ENCODE peak calls at places on chromosomes 11 and 22, in six cellular contexts. G is heart right ventricle, H is thoracic aorta, M is left ventricle myocardium inferior, S is epithelial cell of esophagus, N is mesenchymal stem cell. D is an unnamed sample.

GRCh38 chr11:33634291-33634834 is 66.3 kb downstream of the C11orf91 start:
- DNase-seq in G (no peak), M (no peak), H (no peak), N (peak), S (peak), D (no peak)

GRCh38 chr22:28172948-28173360 is 253.9 kb upstream of the PITPNB start:
- DNase-seq in N (no peak), H (no peak), M (no peak), S (peak), G (no peak), D (no peak)

GRCh38 chr11:105109855-105110750 is 29.5 kb downstream of the CARD18 start:
- DNase-seq in M (no peak), G (no peak), N (peak), H (no peak), S (peak), D (no peak)

GRCh38 chr11:72741849-72742521 is 10.2 kb downstream of the ARAP1 start:
- DNase-seq in S (peak), N (peak), M (no peak), H (no peak), G (no peak), D (peak)

GRCh38 chr11:118625036-118625690 is 17.7 kb downstream of the PHLDB1 start:
- DNase-seq in S (no peak), H (no peak), G (no peak), M (no peak), N (no peak), D (no peak)

GRCh38 chr11:22539851-22540376 is 85.7 kb downstream of the FANCF start:
- DNase-seq in N (peak), M (no peak), G (no peak), H (no peak), S (peak), D (peak)

GRCh38 chr11:97979741-97980140 is 1041.0 kb upstream of the CNTN5 start:
- DNase-seq in G (no peak), M (no peak), S (no peak), N (no peak), H (no peak), D (no peak)

GRCh38 chr11:1341928-1342524 is 32.6 kb upstream of the TOLLIP start:
- DNase-seq in G (no peak), S (no peak), H (no peak), N (peak), M (no peak), D (peak)

GRCh38 chr11:76206077-76206326 is 300 bp downstream of the WNT11 start:
- DNase-seq in M (no peak), S (no peak), H (no peak), N (no peak), G (no peak), D (no peak)

GRCh38 chr22:31829505-31829904 is 75.7 kb downstream of the DEPDC5 start:
- DNase-seq in G (no peak), N (peak), H (no peak), M (no peak), S (peak), D (peak)

GRCh38 chr22:48581206-48581766 is 1246.4 kb downstream of the BRD1 start:
- DNase-seq in S (no peak), G (no peak), M (no peak), N (no peak), H (no peak), D (no peak)

GRCh38 chr11:88259431-88259830 is 78.1 kb downstream of the CTSC start:
- DNase-seq in G (no peak), H (no peak), M (no peak), N (no peak), S (no peak), D (no peak)

GRCh38 chr11:68003846-68004550 is at the start of gene UNC93B1:
- DNase-seq in M (peak), S (peak), N (peak), H (peak), G (peak), D (peak)

GRCh38 chr22:19105867-19106802 is 16.1 kb downstream of the DGCR2 start:
- DNase-seq in N (no peak), G (no peak), S (no peak), H (no peak), M (no peak), D (peak)

GRCh38 chr22:46613606-46613997 is 6.6 kb upstream of the GRAMD4 start:
- DNase-seq in H (no peak), M (no peak), G (no peak), S (no peak), N (peak), D (peak)

GRCh38 chr22:37254206-37254866 is 10.3 kb upstream of the RAC2 start:
- DNase-seq in H (no peak), S (peak), N (peak), G (no peak), M (no peak), D (no peak)

GRCh38 chr22:22692707-22693530 is 48.5 kb downstream of the GGTLC2 start:
- DNase-seq in N (no peak), M (no peak), S (peak), G (peak), H (no peak), D (peak)

GRCh38 chr11:115892016-115892415 is 387.8 kb upstream of the CADM1 start:
- DNase-seq in G (no peak), H (no peak), N (no peak), S (no peak), M (no peak), D (no peak)

GRCh38 chr11:112421854-112422253 is 161.2 kb upstream of the PLET1 start:
- DNase-seq in S (no peak), N (no peak), H (no peak), M (no peak), G (no peak), D (no peak)

GRCh38 chr22:30038219-30038618 is 42.0 kb upstream of the HORMAD2 start:
- DNase-seq in S (peak), N (peak), H (no peak), M (no peak), G (no peak), D (no peak)

GRCh38 chr11:32043737-32044515 is 46.9 kb upstream of the RCN1 start:
- DNase-seq in N (no peak), H (no peak), M (no peak), S (no peak), G (no peak), D (no peak)

GRCh38 chr11:86488553-86488952 is 113.9 kb downstream of the CCDC81 start:
- DNase-seq in M (no peak), S (no peak), H (no peak), G (no peak), N (no peak), D (no peak)

GRCh38 chr11:113578715-113579250 is 103.6 kb upstream of the DRD2 start:
- DNase-seq in S (no peak), N (no peak), M (no peak), G (no peak), H (no peak), D (no peak)

GRCh38 chr22:31537019-31537535 is 40.7 kb downstream of the SFI1 start:
- DNase-seq in S (no peak), H (no peak), N (no peak), G (no peak), M (no peak), D (no peak)

GRCh38 chr11:68312117-68312779 is at the start of gene LRP5:
- DNase-seq in M (peak), N (peak), S (peak), H (no peak), G (no peak), D (peak)

GRCh38 chr11:130514316-130514715 is 65.9 kb downstream of the ADAMTS15 start:
- DNase-seq in S (no peak), H (no peak), M (no peak), G (no peak), N (no peak), D (no peak)

GRCh38 chr11:118180300-118180703 is 3.9 kb upstream of the SCN2B start:
- DNase-seq in N (no peak), S (peak), G (peak), M (peak), H (no peak), D (no peak)

GRCh38 chr11:128318856-128319474 is 268.4 kb downstream of the ETS1 start:
- DNase-seq in S (no peak), M (no peak), G (no peak), N (no peak), H (no peak), D (no peak)

DNA sequence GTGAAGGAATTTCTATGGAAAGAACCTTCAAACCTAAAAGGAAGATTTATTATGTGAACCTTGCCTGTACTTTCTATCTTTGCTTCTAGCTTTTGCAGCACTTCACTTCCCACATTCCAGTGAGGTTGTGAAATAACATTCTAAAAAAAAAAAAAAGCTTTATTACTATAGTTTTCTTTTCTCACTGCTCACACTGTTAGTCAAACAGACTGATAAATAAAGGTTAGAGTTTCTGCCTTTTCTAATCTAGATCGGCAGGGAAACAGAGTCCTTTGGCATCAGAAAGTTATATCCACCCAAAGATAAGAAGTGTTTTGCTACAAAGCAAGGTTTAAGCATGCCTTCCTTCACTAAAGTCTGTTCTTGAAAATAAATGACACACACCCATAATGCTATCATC is 2.8 kb downstream of the AAMDC start:
- DNase-seq in M (no peak), N (peak), H (no peak), G (no peak), S (no peak), D (no peak)
- H3K4me3 ChIP-seq in M (peak), N (no peak), H (peak), G (no peak), S (no peak), D (no peak)

DNA sequence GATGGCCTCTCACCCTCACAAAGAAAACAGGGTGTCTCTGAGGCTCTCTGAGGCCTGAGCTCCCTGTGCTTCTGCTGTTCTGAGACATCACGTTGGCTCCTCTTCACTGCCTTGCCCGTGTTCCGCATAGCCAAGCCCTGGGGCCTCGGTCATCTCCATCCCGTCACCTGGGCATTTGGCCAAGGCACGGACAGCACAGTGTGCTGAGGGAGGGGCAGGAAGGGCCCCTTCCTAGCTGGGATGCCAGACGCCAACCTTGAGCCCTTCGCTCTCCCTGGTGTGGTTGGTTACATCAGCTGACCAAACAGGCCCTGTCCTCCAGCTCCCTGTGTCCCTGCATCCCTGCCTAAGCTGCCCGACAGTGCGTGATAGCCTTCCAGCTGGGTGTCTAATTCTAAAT is 25.9 kb downstream of the MOV10L1 start:
- DNase-seq in M (no peak), S (no peak), H (no peak), G (no peak), N (no peak), D (no peak)
- H3K4me3 ChIP-seq in M (no peak), S (no peak), H (no peak), G (no peak), N (no peak), D (no peak)

GRCh38 chr11:3380706-3381570 is 2.0 kb upstream of the ZNF195 start:
- DNase-seq in G (no peak), N (no peak), H (no peak), S (no peak), M (no peak), D (no peak)
- H3K4me3 ChIP-seq in G (peak), N (no peak), H (peak), S (no peak), M (no peak), D (no peak)

GRCh38 chr11:59144096-59144495 is 1.4 kb downstream of the FAM111A start:
- DNase-seq in N (no peak), H (no peak), S (no peak), G (no peak), M (no peak), D (peak)

GRCh38 chr11:59142530-59143507 is at the start of gene FAM111A:
- DNase-seq in M (peak), N (peak), S (peak), H (peak), G (peak), D (peak)

GRCh38 chr11:59141673-59142460 is 789 bp upstream of the FAM111A start:
- DNase-seq in H (no peak), S (no peak), N (no peak), G (no peak), M (no peak), D (no peak)

GRCh38 chr11:59145534-59145933 is 2.9 kb downstream of the FAM111A start:
- DNase-seq in M (no peak), G (no peak), H (no peak), S (peak), N (peak), D (peak)

GRCh38 chr11:59144579-59145345 is 2.1 kb downstream of the FAM111A start:
- DNase-seq in G (peak), S (peak), H (peak), N (peak), M (peak), D (peak)
- H3K4me3 ChIP-seq in G (peak), S (peak), H (peak), N (peak), M (peak), D (peak)

GRCh38 chr22:33841281-33842005 is 78.8 kb downstream of the LARGE1 start:
- DNase-seq in G (no peak), S (no peak), N (no peak), M (no peak), H (no peak), D (peak)
- H3K4me3 ChIP-seq in G (peak), S (no peak), N (no peak), M (peak), H (peak), D (no peak)

DNA sequence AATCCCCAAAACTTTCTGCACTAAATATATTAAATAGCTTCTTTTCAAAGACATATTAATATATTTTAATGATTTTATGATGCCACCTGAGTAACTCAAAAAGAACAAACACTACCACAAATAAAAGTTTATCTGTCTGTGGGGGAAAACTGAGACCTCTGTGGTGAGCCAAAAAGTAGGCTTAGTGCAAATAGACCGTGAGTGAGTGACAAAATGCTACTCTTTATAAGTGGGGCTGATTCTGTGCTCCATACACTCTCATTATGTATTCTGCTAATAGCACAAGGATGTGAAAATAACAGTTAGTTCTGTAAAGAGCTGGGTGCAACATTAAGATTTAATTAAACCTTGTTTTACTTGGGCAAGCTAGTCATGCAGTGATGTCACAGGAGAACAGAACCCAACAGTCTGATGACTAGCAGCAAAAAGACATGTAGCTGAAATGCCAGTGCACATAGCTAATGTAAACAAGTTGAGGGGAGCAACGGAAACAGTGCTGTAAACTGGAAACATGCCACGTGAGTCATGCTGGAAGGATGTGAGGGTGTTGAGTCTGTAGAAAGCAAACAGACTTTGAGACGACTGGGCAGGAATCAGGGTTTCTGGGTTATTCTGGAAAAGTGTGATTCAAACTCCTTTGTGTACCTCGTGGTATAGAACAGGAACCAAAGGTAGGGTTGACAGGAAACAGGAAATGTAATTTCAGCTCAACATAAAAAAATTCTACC is 1130.4 kb downstream of the LRRC4C start:
- DNase-seq in G (no peak), S (peak), N (peak), H (peak), M (peak), D (peak)
- H3K4me3 ChIP-seq in G (no peak), S (no peak), N (no peak), H (peak), M (no peak), D (no peak)

GRCh38 chr11:45933131-45933821 is 10.8 kb downstream of the LARGE2 start:
- DNase-seq in N (peak), S (peak), H (no peak), G (no peak), M (peak), D (no peak)
- H3K4me3 ChIP-seq in N (peak), S (no peak), H (no peak), G (no peak), M (no peak), D (no peak)

GRCh38 chr11:65899356-65900124 is 648 bp downstream of the FOSL1 start:
- DNase-seq in H (no peak), N (peak), G (peak), M (peak), S (no peak), D (peak)

GRCh38 chr11:65898656-65899355 is 1.4 kb downstream of the FOSL1 start:
- DNase-seq in M (no peak), G (no peak), N (no peak), H (no peak), S (peak), D (no peak)

GRCh38 chr11:65900125-65900898 is at the start of gene FOSL1:
- DNase-seq in N (peak), S (peak), M (peak), G (peak), H (peak), D (peak)

GRCh38 chr11:65903068-65903481 is 2.9 kb upstream of the FOSL1 start:
- DNase-seq in M (no peak), G (no peak), H (no peak), N (peak), S (peak), D (peak)

DNA sequence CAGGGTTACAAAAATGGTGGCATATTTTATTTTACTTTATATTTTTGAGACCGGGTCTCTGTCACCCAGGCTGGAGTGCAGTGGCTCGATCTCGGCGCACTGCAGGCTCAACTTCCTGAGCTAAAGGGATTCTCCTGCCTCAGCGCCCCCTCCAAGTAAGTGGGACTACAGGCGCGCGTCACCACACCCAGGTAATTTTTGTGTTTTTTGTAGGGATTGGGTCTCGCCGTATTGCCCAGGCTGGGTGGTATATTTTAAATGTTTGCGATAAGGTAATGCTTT is 652 bp upstream of the FOSL1 start:
- DNase-seq in S (no peak), M (no peak), N (no peak), H (no peak), G (no peak), D (no peak)
- H3K4me3 ChIP-seq in S (no peak), M (peak), N (no peak), H (peak), G (peak), D (no peak)

GRCh38 chr11:12702999-12703453 is 28.8 kb downstream of the TEAD1 start:
- DNase-seq in N (no peak), M (no peak), S (peak), H (no peak), G (no peak), D (no peak)

GRCh38 chr11:12698049-12698448 is 23.8 kb downstream of the TEAD1 start:
- DNase-seq in S (no peak), G (no peak), M (no peak), N (no peak), H (no peak), D (no peak)

GRCh38 chr11:12705874-12706273 is 31.7 kb downstream of the TEAD1 start:
- DNase-seq in H (no peak), M (no peak), G (no peak), N (no peak), S (peak), D (no peak)

GRCh38 chr11:12704049-12704448 is 29.8 kb downstream of the TEAD1 start:
- DNase-seq in N (peak), S (peak), H (no peak), M (no peak), G (no peak), D (no peak)

GRCh38 chr11:12701815-12702214 is 27.6 kb downstream of the TEAD1 start:
- DNase-seq in S (no peak), N (no peak), M (no peak), G (no peak), H (no peak), D (no peak)
- H3K4me3 ChIP-seq in S (no peak), N (no peak), M (no peak), G (no peak), H (no peak), D (no peak)

GRCh38 chr11:64372802-64373597 is 14.0 kb downstream of the RPS6KA4 start:
- DNase-seq in M (no peak), H (no peak), N (no peak), S (no peak), G (no peak), D (peak)
- H3K4me3 ChIP-seq in M (no peak), H (no peak), N (no peak), S (no peak), G (no peak), D (no peak)